ENCODE peak calls at places on chromosomes 16 and 17, in four cellular contexts. F, Z, X and L are unnamed samples.

GRCh38 chr16:2535644-2536021 is 2.2 kb upstream of the PDPK1 start:
- DNase-seq in F (no peak), Z (no peak), X (no peak), L (no peak)

GRCh38 chr17:50841277-50841948 is 6.0 kb downstream of the WFIKKN2 start:
- DNase-seq in Z (no peak), X (no peak), F (no peak), L (no peak)

GRCh38 chr16:54927125-54928015 is 3.3 kb upstream of the IRX5 start:
- DNase-seq in F (no peak), Z (peak; percentile 22), X (no peak), L (no peak)

GRCh38 chr16:27841061-27841801 is 222.3 kb downstream of the GSG1L start:
- DNase-seq in Z (no peak), X (no peak), F (no peak), L (no peak)

GRCh38 chr17:8150194-8151119 is 1.7 kb downstream of the PER1 start:
- DNase-seq in Z (no peak), F (no peak), X (no peak), L (peak; percentile 26)

GRCh38 chr16:9159839-9160550 is 68.6 kb downstream of the HAPSTR1 start:
- DNase-seq in F (peak; percentile 4), Z (peak; percentile 66), X (peak; percentile 67), L (peak; percentile 93)

GRCh38 chr17:8120520-8121443 is 2.5 kb upstream of the ALOXE3 start:
- DNase-seq in X (no peak), F (peak; percentile 63), Z (peak; percentile 56), L (peak; percentile 90)

GRCh38 chr17:16304832-16305231 is 48.4 kb downstream of the CENPV start:
- DNase-seq in F (no peak), X (peak; percentile 63), Z (no peak), L (peak; percentile 72)

GRCh38 chr16:46882940-46883307 is 1.2 kb upstream of the GPT2 start:
- DNase-seq in X (peak; percentile 36), Z (no peak), F (no peak), L (no peak)

GRCh38 chr16:4081577-4082021 is 34.6 kb downstream of the ADCY9 start:
- DNase-seq in X (no peak), Z (no peak), F (no peak), L (no peak)

GRCh38 chr16:53429221-53429943 is 4.9 kb upstream of the RBL2 start:
- DNase-seq in F (no peak), Z (no peak), X (no peak), L (no peak)

GRCh38 chr17:48626470-48627241 is 498 bp upstream of the HOXB9 start:
- DNase-seq in Z (peak; percentile 91), F (no peak), X (no peak), L (peak; percentile 73)

GRCh38 chr16:55490301-55490700 is 11.3 kb downstream of the MMP2 start:
- DNase-seq in Z (no peak), F (no peak), X (no peak), L (no peak)

GRCh38 chr17:80529904-80530292 is 14.7 kb upstream of the RPTOR start:
- DNase-seq in X (no peak), F (no peak), Z (no peak), L (no peak)

GRCh38 chr17:39818282-39819000 is 45.7 kb downstream of the IKZF3 start:
- DNase-seq in X (no peak), F (no peak), Z (no peak), L (no peak)

GRCh38 chr17:78979780-78980623 is at the start of gene LGALS3BP:
- DNase-seq in X (peak; percentile 97), Z (no peak), F (no peak), L (peak; percentile 59)

GRCh38 chr17:951388-952132 is 28.0 kb downstream of the NXN start:
- DNase-seq in F (no peak), X (peak; percentile 78), Z (no peak), L (peak; percentile 85)

GRCh38 chr16:58556678-58557077 is 41.4 kb downstream of the SETD6 start:
- DNase-seq in Z (no peak), F (no peak), X (no peak), L (no peak)

DNA sequence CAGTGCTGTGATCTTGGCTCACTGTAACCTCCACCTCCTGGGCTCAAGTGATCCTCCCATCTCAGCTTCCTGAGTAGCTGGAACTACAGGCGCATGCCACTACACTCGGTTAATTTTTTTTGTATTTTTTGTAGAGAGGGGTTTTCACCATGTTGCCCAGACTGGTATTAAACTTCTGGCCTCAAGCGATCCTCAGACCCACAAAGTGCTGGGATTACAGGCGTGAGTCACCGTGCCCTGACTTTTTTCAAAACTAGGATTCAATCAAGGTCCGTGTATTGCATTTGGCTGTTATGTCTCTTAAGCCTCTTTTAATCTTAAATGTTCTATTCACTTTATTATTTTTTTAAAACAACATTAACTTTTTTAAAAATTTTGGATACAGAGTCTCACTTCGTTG is 4.3 kb upstream of the CCL22 start:
- DNase-seq in X (no peak), F (no peak), Z (no peak), L (no peak)
- TF ChIP-seq JUNB in X (no peak), F (no peak), Z (no peak), L (no peak)

GRCh38 chr16:75087040-75087979 is 29.3 kb downstream of the LDHD start:
- DNase-seq in X (peak; percentile 60), Z (peak; percentile 48), F (no peak), L (no peak)
- TF ChIP-seq EZH2 in X (no peak), Z (no peak), F (no peak), L (no peak)

DNA sequence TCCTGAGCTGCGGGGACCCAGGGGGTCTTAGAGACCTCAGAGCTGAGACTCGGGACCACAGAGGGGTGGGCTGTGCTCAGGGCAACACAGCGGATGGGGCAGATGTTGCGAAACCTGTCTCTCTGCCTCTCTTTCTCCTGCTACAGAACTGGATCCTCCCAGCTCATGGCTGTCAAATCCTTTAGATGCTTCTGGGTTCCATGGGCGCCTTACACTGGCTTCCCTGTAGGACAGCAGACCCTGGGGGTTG is 288.9 kb downstream of the SEC14L1 start:
- DNase-seq in X (no peak), Z (no peak), F (no peak), L (no peak)
- H3K4me1 ChIP-seq in X (peaks cover 55% of the 10 kb centered on the region), Z (peaks cover 37% of the 10 kb centered on the region), F (peaks cover 72% of the 10 kb centered on the region), L (peaks cover 39% of the 10 kb centered on the region)

GRCh38 chr17:82256242-82256894 is 17.1 kb downstream of the CSNK1D start:
- DNase-seq in X (no peak), Z (no peak), F (no peak), L (no peak)

GRCh38 chr17:82258555-82258954 is 14.9 kb downstream of the CSNK1D start:
- DNase-seq in Z (no peak), X (no peak), F (no peak), L (no peak)

GRCh38 chr17:82253179-82253544 is 20.3 kb downstream of the CSNK1D start:
- DNase-seq in X (no peak), Z (no peak), F (no peak), L (no peak)

GRCh38 chr17:82255573-82255972 is 17.9 kb downstream of the CSNK1D start:
- DNase-seq in F (no peak), X (no peak), Z (no peak), L (no peak)

GRCh38 chr17:82257473-82257872 is 16.0 kb downstream of the CSNK1D start:
- DNase-seq in F (no peak), Z (peak; percentile 73), X (no peak), L (peak; percentile 65)
- TF ChIP-seq JUNB in F (no peak), Z (no peak), X (no peak), L (no peak)

DNA sequence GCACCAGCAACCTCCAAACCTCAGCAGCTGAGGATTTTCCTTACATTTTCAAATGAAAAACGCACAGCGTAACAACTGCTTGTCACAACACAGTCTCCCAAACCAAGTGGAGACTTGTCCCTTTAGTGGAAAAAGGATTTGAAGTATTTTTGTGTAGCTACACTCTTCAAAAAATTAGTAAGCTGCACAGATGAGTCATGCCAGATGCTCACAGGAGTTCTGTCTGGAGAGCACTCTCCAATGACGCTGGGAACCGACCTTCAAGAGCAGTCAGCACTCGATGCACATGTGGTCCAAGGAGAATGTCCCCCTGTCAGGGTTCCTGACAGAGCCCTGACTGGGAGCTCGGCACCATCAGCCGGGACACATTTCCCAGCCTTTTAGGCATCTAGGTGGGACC is 39.8 kb downstream of the MAP1LC3B start:
- DNase-seq in Z (no peak), F (no peak), X (no peak), L (no peak)
- TF ChIP-seq EZH2 in Z (no peak), F (no peak), X (no peak), L (no peak)

GRCh38 chr16:65773319-65773874 is 593.1 kb upstream of the CDH5 start:
- DNase-seq in Z (no peak), F (no peak), X (no peak), L (peak; percentile 51)

GRCh38 chr16:65772134-65772732 is 594.3 kb upstream of the CDH5 start:
- DNase-seq in X (no peak), Z (no peak), F (no peak), L (peak; percentile 85)

GRCh38 chr16:65771707-65772106 is 594.8 kb upstream of the CDH5 start:
- DNase-seq in Z (no peak), F (no peak), X (no peak), L (no peak)

GRCh38 chr16:65776639-65777183 is 589.8 kb upstream of the CDH5 start:
- DNase-seq in F (no peak), Z (no peak), X (no peak), L (no peak)

DNA sequence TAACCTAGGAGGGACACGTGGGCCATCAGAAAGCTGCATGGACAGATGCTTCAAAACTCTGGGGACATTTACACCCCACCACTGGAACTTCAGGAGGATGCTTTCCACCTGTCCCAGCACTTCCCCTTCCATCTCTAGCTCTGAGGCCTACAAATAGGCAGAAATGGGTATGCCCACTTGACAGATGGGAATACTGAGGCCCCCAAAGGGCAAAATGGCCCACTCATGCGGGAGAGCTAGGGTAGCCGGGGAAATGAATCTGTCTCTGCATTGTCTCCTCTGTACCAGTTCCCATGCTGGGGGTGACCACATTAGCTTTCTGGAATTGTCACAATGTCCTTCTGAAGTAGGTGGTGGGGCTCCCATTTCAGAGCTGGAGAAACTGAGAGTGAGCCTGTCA is 592.1 kb upstream of the CDH5 start:
- DNase-seq in F (no peak), X (no peak), Z (no peak), L (no peak)
- H3K4me1 ChIP-seq in F (no peaks in the 10 kb centered on the region), X (no peaks in the 10 kb centered on the region), Z (peaks cover 6% of the 10 kb centered on the region), L (peaks cover 21% of the 10 kb centered on the region)

DNA sequence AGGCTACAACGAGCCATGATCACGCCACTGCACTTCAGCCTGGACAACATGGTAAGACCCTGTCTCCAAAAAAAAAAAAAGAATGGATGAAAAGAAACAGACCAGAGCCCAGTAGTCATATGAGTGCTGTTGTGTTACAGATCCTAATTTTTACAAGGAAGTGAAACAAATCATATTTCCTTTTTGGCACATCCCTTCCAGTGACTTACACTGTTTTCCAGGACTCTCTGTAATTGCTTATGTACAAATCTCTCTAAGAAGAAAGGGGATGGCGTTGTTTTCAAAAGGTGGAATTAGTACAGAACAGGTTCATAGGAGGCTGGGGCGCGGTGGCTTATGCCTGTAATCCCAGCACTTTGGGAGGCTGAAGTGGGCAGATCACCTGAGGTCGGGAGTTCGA is 19.8 kb upstream of the ZNF594 start:
- DNase-seq in F (no peak), Z (no peak), X (no peak), L (no peak)
- TF ChIP-seq JUNB in F (no peak), Z (no peak), X (no peak), L (no peak)

GRCh38 chr16:85902366-85903155 is 3.6 kb downstream of the IRF8 start:
- DNase-seq in X (no peak), Z (no peak), F (peak; percentile 92), L (no peak)
- TF ChIP-seq EZH2 in X (no peak), Z (no peak), F (no peak), L (no peak)